ENCODE peak calls at places on chromosomes 2 and 18, in ten cellular contexts. N is lower lobe of right lung; D is IMR-90; T is endodermal cell; K is endothelial cell of umbilical vein; U is K562; H is body of pancreas; Z is colonic mucosa; R is CD8-positive, alpha-beta memory T cell; S is cardiac muscle cell. W is an unnamed sample.
A peak's percentile ranks its signal among the peaks of the same experiment; 100 is the strongest.

GRCh38 chr2:111918383-111918806 is 20.0 kb downstream of the MERTK start:
- DNase-seq in N (no peak), D (peak; percentile 97), T (no peak), K (peak; percentile 48), U (peak; percentile 36), H (no peak), Z (no peak), R (no peak), S (no peak), W (no peak)

GRCh38 chr2:202101049-202101579 is 28.1 kb downstream of the KIAA2012 start:
- DNase-seq in N (no peak), D (no peak), T (peak; percentile 60), K (no peak), U (no peak), H (no peak), Z (no peak), R (no peak), S (peak; percentile 32), W (no peak)

GRCh38 chr18:62279561-62279960 is 45.5 kb upstream of the TNFRSF11A start:
- DNase-seq in N (no peak), D (no peak), T (no peak), K (no peak), U (no peak), H (no peak), Z (no peak), R (no peak), S (no peak), W (no peak)

GRCh38 chr2:209113030-209113429 is 310.8 kb upstream of the MAP2 start:
- DNase-seq in N (no peak), D (no peak), T (peak; percentile 61), K (no peak), U (no peak), H (no peak), Z (no peak), R (no peak), S (no peak), W (no peak)

GRCh38 chr2:27086722-27087446 is at the start of gene KHK:
- DNase-seq in N (peak; percentile 75), D (no peak), T (peak; percentile 84), K (no peak), U (peak; percentile 75), H (peak; percentile 63), Z (peak; percentile 79), R (peak; percentile 16), S (peak; percentile 53), W (peak; percentile 75)

GRCh38 chr2:46470114-46470628 is 9.2 kb upstream of the TMEM247 start:
- DNase-seq in N (no peak), D (no peak), T (peak; percentile 28), K (no peak), U (no peak), H (peak; percentile 47), Z (no peak), R (no peak), S (no peak), W (no peak)

GRCh38 chr2:172423120-172423519 is 4.3 kb upstream of the ITGA6 start:
- DNase-seq in N (no peak), D (no peak), T (no peak), K (no peak), U (no peak), H (no peak), Z (no peak), R (no peak), S (no peak), W (no peak)

GRCh38 chr2:127932199-127932877 is 46.6 kb upstream of the AMMECR1L start:
- DNase-seq in N (no peak), D (peak; percentile 84), T (no peak), K (peak; percentile 12), U (no peak), H (no peak), Z (no peak), R (no peak), S (no peak), W (no peak)

GRCh38 chr2:223217373-223217772 is 165.4 kb downstream of the KCNE4 start:
- DNase-seq in N (no peak), D (no peak), T (no peak), K (no peak), U (no peak), H (no peak), Z (no peak), R (no peak), S (no peak), W (no peak)

GRCh38 chr2:32832821-32833220 is 113.9 kb upstream of the LTBP1 start:
- DNase-seq in N (no peak), D (peak; percentile 80), T (no peak), K (no peak), U (no peak), H (no peak), Z (no peak), R (no peak), S (no peak), W (no peak)

GRCh38 chr18:23890589-23890988 is 124.0 kb upstream of the TTC39C start:
- DNase-seq in N (no peak), D (peak; percentile 56), T (no peak), K (no peak), U (no peak), H (no peak), Z (no peak), R (no peak), S (no peak), W (no peak)

GRCh38 chr2:239313251-239313650 is 87.6 kb downstream of the HDAC4 start:
- DNase-seq in N (peak; percentile 9), D (no peak), T (peak; percentile 12), K (no peak), U (no peak), H (no peak), Z (peak; percentile 10), R (no peak), S (no peak), W (peak; percentile 53)

GRCh38 chr2:61988462-61989366 is 83.2 kb downstream of the COMMD1 start:
- DNase-seq in N (no peak), D (peak; percentile 21), T (no peak), K (peak; percentile 15), U (no peak), H (no peak), Z (no peak), R (no peak), S (no peak), W (no peak)

GRCh38 chr2:209579236-209579749 is 155.4 kb downstream of the MAP2 start:
- DNase-seq in N (no peak), D (no peak), T (peak; percentile 64), K (peak; percentile 27), U (no peak), H (peak; percentile 7), Z (no peak), R (no peak), S (no peak), W (no peak)

GRCh38 chr2:188787002-188787660 is 187.0 kb upstream of the COL3A1 start:
- DNase-seq in N (no peak), D (peak; percentile 88), T (no peak), K (peak; percentile 54), U (no peak), H (no peak), Z (no peak), R (no peak), S (no peak), W (no peak)
- H3K27ac ChIP-seq in N (peak overlapping the region; percentile 39), D (peak overlapping the region; percentile 66), T (no peak overlapping the region), K (no peak overlapping the region), U (no peak overlapping the region), H (no peak overlapping the region), Z (peak overlapping the region; percentile 63), R (no peak overlapping the region), S (no peak overlapping the region), W (peak overlapping the region; percentile 93)

GRCh38 chr2:174490032-174490431 is 3.2 kb upstream of the GPR155 start:
- DNase-seq in N (no peak), D (no peak), T (no peak), K (no peak), U (no peak), H (no peak), Z (no peak), R (no peak), S (no peak), W (no peak)
- H3K4me3 ChIP-seq in N (no peak overlapping the region), D (no peak overlapping the region), T (no peak overlapping the region), K (no peak overlapping the region), U (no peak overlapping the region), H (no peak overlapping the region), Z (no peak overlapping the region), R (peak overlapping the region; percentile 16), S (no peak overlapping the region), W (no peak overlapping the region)

GRCh38 chr2:151914989-151915628 is 86.9 kb upstream of the ARL5A start:
- DNase-seq in N (no peak), D (no peak), T (peak; percentile 62), K (no peak), U (no peak), H (no peak), Z (no peak), R (no peak), S (no peak), W (no peak)

GRCh38 chr2:151922845-151923666 is 94.8 kb upstream of the ARL5A start:
- DNase-seq in N (peak; percentile 81), D (no peak), T (no peak), K (peak; percentile 99), U (no peak), H (peak; percentile 72), Z (peak; percentile 28), R (no peak), S (peak; percentile 27), W (peak; percentile 92)

GRCh38 chr2:151916632-151917031 is 88.4 kb upstream of the ARL5A start:
- DNase-seq in N (no peak), D (no peak), T (no peak), K (no peak), U (no peak), H (no peak), Z (no peak), R (no peak), S (no peak), W (no peak)

GRCh38 chr2:151918308-151918707 is 90.1 kb upstream of the ARL5A start:
- DNase-seq in N (no peak), D (no peak), T (no peak), K (no peak), U (no peak), H (peak; percentile 44), Z (no peak), R (no peak), S (no peak), W (no peak)
- H3K27ac ChIP-seq in N (no peak overlapping the region), D (no peak overlapping the region), T (no peak overlapping the region), K (no peak overlapping the region), U (no peak overlapping the region), H (no peak overlapping the region), Z (no peak overlapping the region), R (no peak overlapping the region), S (no peak overlapping the region), W (no peak overlapping the region)

GRCh38 chr2:98732430-98733051 is 1.6 kb upstream of the MGAT4A start:
- DNase-seq in N (no peak), D (no peak), T (no peak), K (peak; percentile 6), U (no peak), H (no peak), Z (no peak), R (no peak), S (no peak), W (no peak)

GRCh38 chr2:98731709-98732349 is 897 bp upstream of the MGAT4A start:
- DNase-seq in N (no peak), D (no peak), T (no peak), K (peak; percentile 42), U (no peak), H (no peak), Z (peak; percentile 74), R (no peak), S (peak; percentile 4), W (no peak)

GRCh38 chr2:98736464-98736889 is 5.5 kb upstream of the MGAT4A start:
- DNase-seq in N (no peak), D (no peak), T (no peak), K (peak; percentile 6), U (no peak), H (no peak), Z (no peak), R (no peak), S (no peak), W (no peak)

GRCh38 chr2:98734823-98735260 is 3.9 kb upstream of the MGAT4A start:
- DNase-seq in N (no peak), D (no peak), T (no peak), K (no peak), U (peak; percentile 14), H (no peak), Z (no peak), R (no peak), S (no peak), W (no peak)

GRCh38 chr2:98734157-98734556 is 3.2 kb upstream of the MGAT4A start:
- DNase-seq in N (no peak), D (no peak), T (no peak), K (peak; percentile 51), U (no peak), H (no peak), Z (no peak), R (no peak), S (no peak), W (no peak)
- H3K4me3 ChIP-seq in N (no peak overlapping the region), D (no peak overlapping the region), T (no peak overlapping the region), K (no peak overlapping the region), U (no peak overlapping the region), H (no peak overlapping the region), Z (no peak overlapping the region), R (peak overlapping the region; percentile 24), S (no peak overlapping the region), W (no peak overlapping the region)